ENCODE peak calls at places on chromosomes 6 and 20, in ten cellular contexts. L is T-helper 17 cell; C is activated T-helper 1 cell treated with anti-CD3 and anti-CD28 coated beads, Interleukin-2, amount 50 U/mL, for 16 hours; Q is activated CD4-positive, alpha-beta T cell treated with anti-CD3 and anti-CD28 coated beads, Interleukin-2, amount 50 U/mL, for 24 hours; B is RPMI8226; I is foreskin keratinocyte; X is type B pancreatic cell; Y is RPMI7951; A is ovary; J is AG09309. O is an unnamed sample.
A peak's percentile ranks its signal among the peaks of the same experiment; 100 is the strongest.

GRCh38 chr6:140546640-140547039 is 1172.2 kb upstream of the CITED2 start:
- DNase-seq in L (no peak), C (no peak), Q (no peak), B (no peak), I (peak; percentile 45), X (no peak), Y (peak; percentile 15), A (no peak), J (no peak), O (no peak)

GRCh38 chr20:44024820-44025580 is 110.3 kb downstream of the TOX2 start:
- DNase-seq in L (no peak), C (no peak), Q (no peak), B (no peak), I (no peak), X (no peak), Y (no peak), A (no peak), J (no peak), O (no peak)

GRCh38 chr20:17859002-17859615 is 109.5 kb downstream of the SNX5 start:
- DNase-seq in L (no peak), C (no peak), Q (no peak), B (peak; percentile 28), I (no peak), X (no peak), Y (no peak), A (no peak), J (no peak), O (no peak)

GRCh38 chr6:111589366-111589765 is 16.3 kb downstream of the TRAF3IP2 start:
- DNase-seq in L (no peak), C (no peak), Q (no peak), B (no peak), I (peak; percentile 91), X (no peak), Y (peak; percentile 91), A (no peak), J (peak; percentile 86), O (no peak)

GRCh38 chr6:160417550-160417949 is 69.4 kb downstream of the SLC22A3 start:
- DNase-seq in L (no peak), C (no peak), Q (no peak), B (no peak), I (no peak), X (no peak), Y (no peak), A (no peak), J (no peak), O (no peak)

GRCh38 chr6:7389162-7389450 is 436 bp downstream of the CAGE1 start:
- DNase-seq in L (no peak), C (no peak), Q (no peak), B (peak; percentile 90), I (no peak), X (no peak), Y (peak; percentile 62), A (no peak), J (no peak), O (no peak)

GRCh38 chr6:161029195-161029809 is 37.7 kb downstream of the MAP3K4 start:
- DNase-seq in L (no peak), C (no peak), Q (no peak), B (no peak), I (no peak), X (no peak), Y (peak; percentile 48), A (no peak), J (peak; percentile 79), O (no peak)

GRCh38 chr6:134757911-134758361 is 192.0 kb downstream of the ALDH8A1 start:
- DNase-seq in L (no peak), C (no peak), Q (no peak), B (no peak), I (peak; percentile 44), X (no peak), Y (no peak), A (no peak), J (no peak), O (no peak)

GRCh38 chr6:10429638-10430427 is 15.0 kb upstream of the TFAP2A start:
- DNase-seq in L (no peak), C (no peak), Q (no peak), B (peak; percentile 59), I (peak; percentile 87), X (no peak), Y (peak; percentile 75), A (no peak), J (no peak), O (no peak)

GRCh38 chr6:82704048-82704447 is 340.4 kb downstream of the TPBG start:
- DNase-seq in L (no peak), C (no peak), Q (no peak), B (no peak), I (no peak), X (no peak), Y (no peak), A (no peak), J (no peak), O (no peak)

GRCh38 chr6:147538821-147539220 is 30.3 kb downstream of the SAMD5 start:
- DNase-seq in L (no peak), C (no peak), Q (no peak), B (no peak), I (no peak), X (no peak), Y (no peak), A (no peak), J (no peak), O (no peak)

GRCh38 chr20:25318471-25319240 is 70.8 kb downstream of the PYGB start:
- DNase-seq in L (no peak), C (no peak), Q (no peak), B (peak; percentile 90), I (no peak), X (no peak), Y (no peak), A (no peak), J (no peak), O (no peak)

GRCh38 chr6:167858086-167858591 is 31.4 kb downstream of the AFDN start:
- DNase-seq in L (no peak), C (no peak), Q (no peak), B (no peak), I (no peak), X (no peak), Y (peak; percentile 73), A (no peak), J (peak; percentile 41), O (no peak)

GRCh38 chr6:28001351-28001750 is 44.3 kb downstream of the OR2B6 start:
- DNase-seq in L (no peak), C (no peak), Q (no peak), B (no peak), I (no peak), X (no peak), Y (no peak), A (no peak), J (no peak), O (no peak)

O was measured in Right ventricle myocardium superior.